ENCODE peak calls at places on chromosomes 4 and X, in six cellular contexts. One of them, this sample, is unnamed.

GRCh38 chrX:120316587-120317283 is 5.5 kb upstream of the TMEM255A start:
- DNase-seq in IMR-90: peak
- DNase-seq in A549: no peak
- DNase-seq in left ventricle myocardium inferior: no peak
- DNase-seq in thoracic aorta: no peak
- DNase-seq in foreskin fibroblast: no peak
- DNase-seq in this sample: no peak

GRCh38 chrX:16778545-16778944 is 7.7 kb upstream of the TXLNG start:
- DNase-seq in left ventricle myocardium inferior: no peak
- DNase-seq in thoracic aorta: no peak
- DNase-seq in IMR-90: peak
- DNase-seq in A549: no peak
- DNase-seq in foreskin fibroblast: no peak
- DNase-seq in this sample: no peak

GRCh38 chr4:172865531-172866127 is 303.0 kb upstream of the GALNT7 start:
- DNase-seq in thoracic aorta: no peak
- DNase-seq in foreskin fibroblast: no peak
- DNase-seq in left ventricle myocardium inferior: no peak
- DNase-seq in IMR-90: no peak
- DNase-seq in A549: no peak
- DNase-seq in this sample: no peak

GRCh38 chr4:72326692-72327632 is 242.1 kb downstream of the ADAMTS3 start:
- DNase-seq in thoracic aorta: no peak
- DNase-seq in A549: peak
- DNase-seq in foreskin fibroblast: no peak
- DNase-seq in IMR-90: peak
- DNase-seq in left ventricle myocardium inferior: no peak
- DNase-seq in this sample: peak

GRCh38 chr4:113385500-113385899 is 336.0 kb downstream of the ANK2 start:
- DNase-seq in left ventricle myocardium inferior: no peak
- DNase-seq in A549: no peak
- DNase-seq in thoracic aorta: no peak
- DNase-seq in foreskin fibroblast: no peak
- DNase-seq in IMR-90: no peak
- DNase-seq in this sample: no peak

GRCh38 chr4:132646186-132646585 is 502.9 kb upstream of the PCDH10 start:
- DNase-seq in foreskin fibroblast: no peak
- DNase-seq in A549: no peak
- DNase-seq in IMR-90: no peak
- DNase-seq in thoracic aorta: no peak
- DNase-seq in left ventricle myocardium inferior: no peak
- DNase-seq in this sample: no peak

GRCh38 chr4:133151681-133152329 is 2.7 kb downstream of the PCDH10 start:
- DNase-seq in IMR-90: no peak
- DNase-seq in A549: peak
- DNase-seq in left ventricle myocardium inferior: no peak
- DNase-seq in thoracic aorta: no peak
- DNase-seq in foreskin fibroblast: no peak
- DNase-seq in this sample: no peak

GRCh38 chr4:11341337-11342043 is 87.2 kb downstream of the HS3ST1 start:
- DNase-seq in IMR-90: no peak
- DNase-seq in left ventricle myocardium inferior: no peak
- DNase-seq in thoracic aorta: no peak
- DNase-seq in foreskin fibroblast: no peak
- DNase-seq in A549: no peak
- DNase-seq in this sample: no peak

GRCh38 chr4:148060264-148061138 is 328.6 kb downstream of the ARHGAP10 start:
- DNase-seq in foreskin fibroblast: no peak
- DNase-seq in IMR-90: no peak
- DNase-seq in left ventricle myocardium inferior: no peak
- DNase-seq in A549: no peak
- DNase-seq in thoracic aorta: no peak
- DNase-seq in this sample: no peak

GRCh38 chrX:40878821-40879571 is 143.7 kb upstream of the MED14 start:
- DNase-seq in IMR-90: no peak
- DNase-seq in A549: no peak
- DNase-seq in thoracic aorta: no peak
- DNase-seq in left ventricle myocardium inferior: no peak
- DNase-seq in foreskin fibroblast: no peak
- DNase-seq in this sample: peak

GRCh38 chr4:158371158-158371557 is 150.5 kb upstream of the RXFP1 start:
- DNase-seq in IMR-90: peak
- DNase-seq in thoracic aorta: no peak
- DNase-seq in A549: peak
- DNase-seq in foreskin fibroblast: peak
- DNase-seq in left ventricle myocardium inferior: no peak
- DNase-seq in this sample: no peak

GRCh38 chr4:20254517-20255250 is 3.0 kb downstream of the SLIT2 start:
- DNase-seq in left ventricle myocardium inferior: peak
- DNase-seq in IMR-90: peak
- DNase-seq in thoracic aorta: no peak
- DNase-seq in A549: no peak
- DNase-seq in foreskin fibroblast: peak
- DNase-seq in this sample: peak

GRCh38 chr4:100721077-100721476 is 203.3 kb upstream of the EMCN start:
- DNase-seq in foreskin fibroblast: no peak
- DNase-seq in left ventricle myocardium inferior: no peak
- DNase-seq in IMR-90: no peak
- DNase-seq in thoracic aorta: no peak
- DNase-seq in A549: no peak
- DNase-seq in this sample: no peak

GRCh38 chrX:66919280-66919832 is 280.5 kb upstream of the EDA2R start:
- DNase-seq in foreskin fibroblast: no peak
- DNase-seq in left ventricle myocardium inferior: no peak
- DNase-seq in A549: no peak
- DNase-seq in IMR-90: no peak
- DNase-seq in thoracic aorta: no peak
- DNase-seq in this sample: peak

GRCh38 chr4:174406416-174406815 is 115.9 kb downstream of the HPGD start:
- DNase-seq in thoracic aorta: no peak
- DNase-seq in IMR-90: no peak
- DNase-seq in foreskin fibroblast: no peak
- DNase-seq in A549: no peak
- DNase-seq in left ventricle myocardium inferior: peak
- DNase-seq in this sample: no peak

GRCh38 chr4:153036931-153037330 is 100.8 kb downstream of the FHDC1 start:
- DNase-seq in IMR-90: no peak
- DNase-seq in thoracic aorta: no peak
- DNase-seq in foreskin fibroblast: no peak
- DNase-seq in A549: no peak
- DNase-seq in left ventricle myocardium inferior: no peak
- DNase-seq in this sample: no peak

GRCh38 chr4:98522603-98523395 is 135.6 kb downstream of the TSPAN5 start:
- DNase-seq in A549: peak
- DNase-seq in IMR-90: peak
- DNase-seq in thoracic aorta: no peak
- DNase-seq in left ventricle myocardium inferior: no peak
- DNase-seq in foreskin fibroblast: peak
- DNase-seq in this sample: peak

GRCh38 chrX:20267924-20268701 is 1.4 kb upstream of the RPS6KA3 start:
- DNase-seq in thoracic aorta: peak
- DNase-seq in A549: no peak
- DNase-seq in IMR-90: no peak
- DNase-seq in foreskin fibroblast: no peak
- DNase-seq in left ventricle myocardium inferior: peak
- DNase-seq in this sample: peak

GRCh38 chrX:108199691-108200090 is 108.1 kb downstream of the ATG4A start:
- DNase-seq in IMR-90: peak
- DNase-seq in thoracic aorta: no peak
- DNase-seq in A549: peak
- DNase-seq in left ventricle myocardium inferior: no peak
- DNase-seq in foreskin fibroblast: peak
- DNase-seq in this sample: peak

GRCh38 chr4:2059726-2060577 is 825 bp downstream of the NAT8L start:
- DNase-seq in foreskin fibroblast: no peak
- DNase-seq in A549: no peak
- DNase-seq in left ventricle myocardium inferior: peak
- DNase-seq in thoracic aorta: no peak
- DNase-seq in IMR-90: no peak
- DNase-seq in this sample: peak
- H3K4me3 ChIP-seq in foreskin fibroblast: no peak
- H3K4me3 ChIP-seq in A549: peak
- H3K4me3 ChIP-seq in left ventricle myocardium inferior: peak
- H3K4me3 ChIP-seq in thoracic aorta: peak
- H3K4me3 ChIP-seq in IMR-90: no peak
- H3K4me3 ChIP-seq in this sample: no peak

GRCh38 chrX:68238568-68238967 is 194.7 kb downstream of the OPHN1 start:
- DNase-seq in IMR-90: no peak
- DNase-seq in left ventricle myocardium inferior: no peak
- DNase-seq in thoracic aorta: no peak
- DNase-seq in A549: peak
- DNase-seq in foreskin fibroblast: no peak
- DNase-seq in this sample: no peak
- TF ChIP-seq CTCF in IMR-90: peak
- TF ChIP-seq CTCF in left ventricle myocardium inferior: peak
- TF ChIP-seq CTCF in thoracic aorta: no peak
- TF ChIP-seq CTCF in A549: peak
- TF ChIP-seq CTCF in foreskin fibroblast: peak
- TF ChIP-seq CTCF in this sample: peak

DNA sequence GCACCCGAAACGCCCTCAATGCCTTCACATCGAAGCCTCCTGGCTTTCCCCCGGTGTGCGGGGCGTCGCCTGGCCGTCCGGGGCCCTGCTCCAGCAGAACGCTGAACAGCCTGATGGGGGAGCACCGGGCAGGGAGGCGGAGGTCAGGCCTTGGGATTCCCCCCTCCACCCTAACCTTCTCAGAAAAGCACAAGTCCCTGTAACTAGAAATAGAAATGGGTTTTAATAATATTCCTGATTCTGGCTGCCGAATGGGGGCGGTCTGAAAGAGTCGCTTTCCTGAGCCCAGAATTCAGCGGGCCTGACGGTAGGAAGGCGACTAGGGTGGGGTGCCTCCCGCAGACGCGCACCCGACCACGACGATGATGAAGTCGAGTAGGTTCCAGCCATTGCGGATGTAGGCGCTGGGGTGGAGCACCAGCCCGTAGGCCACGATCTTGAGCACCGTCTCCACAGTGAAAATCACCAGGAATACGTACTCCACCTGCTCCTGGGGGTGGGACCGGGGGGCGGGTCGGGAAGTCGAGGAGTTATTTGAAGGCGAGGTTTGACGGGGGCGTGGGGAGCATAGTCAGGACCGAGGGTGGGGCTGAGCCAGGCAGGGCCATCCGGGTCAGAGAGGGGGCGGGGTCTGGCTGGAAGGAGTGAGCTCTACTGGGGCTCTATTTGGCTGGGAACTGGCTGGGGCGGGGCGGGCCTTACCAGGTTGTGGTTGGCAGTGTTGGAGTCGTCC is 2.5 kb downstream of the CACNA1F start:
- DNase-seq in foreskin fibroblast: no peak
- DNase-seq in left ventricle myocardium inferior: peak
- DNase-seq in A549: no peak
- DNase-seq in thoracic aorta: peak
- DNase-seq in IMR-90: no peak
- DNase-seq in this sample: no peak
- H3K4me3 ChIP-seq in foreskin fibroblast: no peak
- H3K4me3 ChIP-seq in left ventricle myocardium inferior: peak
- H3K4me3 ChIP-seq in A549: no peak
- H3K4me3 ChIP-seq in thoracic aorta: peak
- H3K4me3 ChIP-seq in IMR-90: no peak
- H3K4me3 ChIP-seq in this sample: peak

GRCh38 chrX:134758652-134759051 is 100.4 kb upstream of the PLAC1 start:
- DNase-seq in foreskin fibroblast: no peak
- DNase-seq in A549: no peak
- DNase-seq in left ventricle myocardium inferior: no peak
- DNase-seq in IMR-90: no peak
- DNase-seq in thoracic aorta: no peak
- DNase-seq in this sample: no peak

GRCh38 chrX:134760671-134761070 is 102.4 kb upstream of the PLAC1 start:
- DNase-seq in A549: no peak
- DNase-seq in thoracic aorta: no peak
- DNase-seq in IMR-90: no peak
- DNase-seq in left ventricle myocardium inferior: no peak
- DNase-seq in foreskin fibroblast: no peak
- DNase-seq in this sample: no peak

GRCh38 chrX:134761788-134762187 is 103.5 kb upstream of the PLAC1 start:
- DNase-seq in thoracic aorta: no peak
- DNase-seq in foreskin fibroblast: no peak
- DNase-seq in IMR-90: no peak
- DNase-seq in A549: peak
- DNase-seq in left ventricle myocardium inferior: no peak
- DNase-seq in this sample: no peak

DNA sequence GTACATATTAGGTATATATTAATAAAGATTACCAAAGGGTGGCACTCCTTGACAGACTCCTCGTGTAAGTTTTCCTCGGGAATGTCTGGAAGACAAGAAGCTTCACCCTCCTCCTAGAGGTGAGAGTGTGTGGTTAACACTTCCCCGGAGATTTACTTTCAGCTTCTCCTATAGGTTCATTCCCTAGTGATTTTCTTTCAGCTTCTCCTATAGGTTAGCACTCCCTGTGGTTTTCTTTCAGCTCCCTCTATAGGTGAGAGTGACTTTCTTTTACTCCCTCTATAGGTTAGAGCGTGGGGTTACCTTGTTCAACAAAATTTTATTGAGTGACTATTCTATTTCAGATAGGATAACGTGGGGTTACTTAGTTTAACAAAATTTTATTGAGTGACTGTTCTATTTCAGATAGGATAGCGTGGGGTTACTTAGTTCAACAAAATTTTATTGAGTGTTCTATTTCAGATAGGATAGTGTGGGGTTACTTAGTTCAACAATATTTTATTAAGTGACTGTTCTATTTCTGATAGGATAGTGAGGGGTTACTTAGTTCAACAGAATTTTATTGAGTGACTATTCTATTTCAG is 106.0 kb upstream of the PLAC1 start:
- DNase-seq in IMR-90: no peak
- DNase-seq in foreskin fibroblast: no peak
- DNase-seq in left ventricle myocardium inferior: no peak
- DNase-seq in thoracic aorta: no peak
- DNase-seq in A549: peak
- DNase-seq in this sample: peak
- TF ChIP-seq CTCF in IMR-90: peak
- TF ChIP-seq CTCF in foreskin fibroblast: no peak
- TF ChIP-seq CTCF in left ventricle myocardium inferior: peak
- TF ChIP-seq CTCF in thoracic aorta: no peak
- TF ChIP-seq CTCF in A549: peak
- TF ChIP-seq CTCF in this sample: peak

This sample was measured in fibroblast of villous mesenchyme.